ENCODE peak calls at places on chromosome 16, in eight cellular contexts. F, Y, M, G, D, N, O and L are unnamed samples.

GRCh38 chr16:87631067-87631466 is 28.8 kb downstream of the JPH3 start:
- DNase-seq in M (no peak), F (no peak), Y (no peak), G (no peak), N (no peak), O (no peak), D (no peak), L (no peak)

GRCh38 chr16:10514369-10515055 is 65.9 kb downstream of the EMP2 start:
- DNase-seq in O (peak), Y (peak), D (peak), M (no peak), G (peak), F (peak), N (peak), L (no peak)

GRCh38 chr16:54928016-54928356 is 2.7 kb upstream of the IRX5 start:
- DNase-seq in G (no peak), Y (no peak), F (peak), M (no peak), D (no peak), N (peak), O (peak), L (no peak)

GRCh38 chr16:16137110-16137509 is 86.2 kb downstream of the ABCC6 start:
- DNase-seq in Y (no peak), F (no peak), N (no peak), D (no peak), O (no peak), M (no peak), G (no peak), L (no peak)

GRCh38 chr16:50547944-50548658 is at the start of gene NKD1:
- DNase-seq in M (no peak), G (peak), N (peak), F (peak), D (no peak), Y (peak), O (peak), L (peak)

GRCh38 chr16:714079-714478 is 839 bp upstream of the METRN start:
- DNase-seq in N (no peak), O (no peak), D (no peak), G (no peak), M (no peak), F (no peak), Y (no peak), L (no peak)

GRCh38 chr16:84879569-84880487 is 60.0 kb downstream of the CRISPLD2 start:
- DNase-seq in D (no peak), F (no peak), M (no peak), Y (no peak), G (no peak), N (no peak), O (no peak), L (no peak)

GRCh38 chr16:23124315-23124714 is 24.9 kb downstream of the USP31 start:
- DNase-seq in D (no peak), G (no peak), F (no peak), M (peak), N (no peak), O (no peak), Y (no peak), L (no peak)

GRCh38 chr16:84952335-84953050 is 58.8 kb downstream of the ZDHHC7 start:
- DNase-seq in N (peak), M (peak), F (peak), O (peak), Y (peak), G (peak), D (peak), L (peak)

GRCh38 chr16:57004387-57005250 is 15.3 kb downstream of the NLRC5 start:
- DNase-seq in F (no peak), G (no peak), N (no peak), M (no peak), D (no peak), O (no peak), Y (no peak), L (no peak)

GRCh38 chr16:30637952-30638351 is 12.8 kb upstream of the PRR14 start:
- DNase-seq in N (no peak), O (peak), F (peak), Y (peak), G (no peak), M (peak), D (no peak), L (no peak)

GRCh38 chr16:79800016-79800608 is 199.6 kb upstream of the MAF start:
- DNase-seq in G (no peak), O (no peak), N (no peak), M (no peak), F (no peak), Y (no peak), D (no peak), L (no peak)

GRCh38 chr16:61579195-61579594 is 457.0 kb downstream of the CDH8 start:
- DNase-seq in M (no peak), D (no peak), O (no peak), F (no peak), N (no peak), G (no peak), Y (no peak), L (no peak)

GRCh38 chr16:2325181-2325580 is 15.3 kb downstream of the ABCA3 start:
- DNase-seq in N (no peak), G (no peak), O (no peak), F (no peak), Y (no peak), D (no peak), M (no peak), L (no peak)

GRCh38 chr16:15510992-15511391 is 76.6 kb downstream of the BMERB1 start:
- DNase-seq in M (no peak), N (no peak), D (no peak), G (no peak), F (no peak), O (no peak), Y (no peak), L (no peak)

GRCh38 chr16:27841061-27841801 is 222.3 kb downstream of the GSG1L start:
- DNase-seq in N (no peak), D (no peak), F (no peak), Y (no peak), G (no peak), O (no peak), M (no peak), L (no peak)